ENCODE peak calls at places on chromosomes 13 and 19, in four cellular contexts. A is substantia nigra, X is NCI-H510A treated with DMSO at 0.1 percent for 48 hours, D is ELR. Q is an unnamed sample.

GRCh38 chr19:14582894-14583340 is at the start of gene CLEC17A:
- DNase-seq in D (no peak), X (no peak), A (no peak), Q (no peak)

GRCh38 chr13:111865826-111866225 is 201.1 kb upstream of the SOX1 start:
- DNase-seq in X (no peak), D (no peak), A (no peak), Q (no peak)

GRCh38 chr13:20702530-20702929 is 969 bp upstream of the IL17D start:
- DNase-seq in D (peak; percentile 33), A (no peak), X (peak; percentile 28), Q (peak; percentile 47)

GRCh38 chr13:97261254-97262015 is 39.3 kb downstream of the MBNL2 start:
- DNase-seq in A (no peak), X (no peak), D (no peak), Q (no peak)

GRCh38 chr19:7729831-7730285 is 2.1 kb downstream of the CLEC4G start:
- DNase-seq in D (no peak), A (no peak), X (no peak), Q (no peak)

GRCh38 chr13:25581351-25581750 is 209.6 kb downstream of the ATP8A2 start:
- DNase-seq in X (no peak), A (no peak), D (no peak), Q (no peak)

GRCh38 chr13:99439850-99440604 is 61.2 kb upstream of the TM9SF2 start:
- DNase-seq in X (no peak), D (no peak), A (no peak), Q (no peak)

GRCh38 chr13:74103196-74103595 is 31.0 kb downstream of the KLF12 start:
- DNase-seq in A (no peak), X (no peak), D (no peak), Q (no peak)

GRCh38 chr19:47231215-47232054 is 436 bp upstream of the BBC3 start:
- DNase-seq in D (peak; percentile 77), X (peak; percentile 49), A (no peak), Q (peak; percentile 74)

GRCh38 chr13:22592515-22592914 is 588.3 kb upstream of the SGCG start:
- DNase-seq in A (no peak), X (no peak), D (no peak), Q (no peak)

GRCh38 chr19:11963566-11964355 is 1.1 kb upstream of the ZNF763 start:
- DNase-seq in A (peak; percentile 15), X (peak; percentile 3), D (peak; percentile 75), Q (peak; percentile 76)

GRCh38 chr19:6464070-6464873 is at the start of gene CRB3:
- DNase-seq in D (no peak), A (no peak), X (peak; percentile 89), Q (no peak)

GRCh38 chr19:1017115-1017905 is 3.6 kb downstream of the TMEM259 start:
- DNase-seq in D (peak; percentile 60), X (no peak), A (no peak), Q (no peak)

GRCh38 chr13:33776510-33776909 is 41.4 kb upstream of the RFC3 start:
- DNase-seq in X (no peak), D (no peak), A (no peak), Q (no peak)

GRCh38 chr19:39927076-39927475 is 7.4 kb downstream of the FCGBP start:
- DNase-seq in D (no peak), X (no peak), A (no peak), Q (no peak)

Q was measured in globus pallidus.